ENCODE peak calls at places on chromosomes 6 and 20, in seven cellular contexts. L is upper lobe of left lung, M is HepG2, V is Panc1, K is GM12878, N is HCT116, H is K562. I is an unnamed sample.

GRCh38 chr6:110609101-110609500 is 132.7 kb upstream of the SLC22A16 start:
- ATAC-seq in L (no peak), M (no peak), V (no peak), K (no peak), N (no peak), H (no peak), I (no peak)

GRCh38 chr6:1575213-1576041 is 34.3 kb upstream of the FOXC1 start:
- ATAC-seq in L (peak), M (peak), V (no peak), K (peak), N (no peak), H (no peak), I (peak)

GRCh38 chr6:33616913-33617312 is 4.2 kb upstream of the ITPR3 start:
- ATAC-seq in L (no peak), M (no peak), V (no peak), K (no peak), N (no peak), H (no peak), I (no peak)

GRCh38 chr20:38873050-38873581 is 53.1 kb upstream of the FAM83D start:
- ATAC-seq in L (no peak), M (no peak), V (no peak), K (peak), N (no peak), H (no peak), I (peak)

GRCh38 chr6:169162968-169163903 is 90.4 kb downstream of the THBS2 start:
- ATAC-seq in L (peak), M (peak), V (peak), K (no peak), N (peak), H (no peak), I (peak)

GRCh38 chr6:79636673-79637072 is 5.5 kb downstream of the SH3BGRL2 start:
- ATAC-seq in L (no peak), M (no peak), V (no peak), K (no peak), N (no peak), H (no peak), I (no peak)

GRCh38 chr6:149153100-149153499 is 164.4 kb upstream of the TAB2 start:
- ATAC-seq in L (peak), M (no peak), V (no peak), K (no peak), N (no peak), H (no peak), I (no peak)

GRCh38 chr6:4039348-4039747 is 39.6 kb downstream of the FAM217A start:
- ATAC-seq in L (no peak), M (no peak), V (no peak), K (no peak), N (no peak), H (no peak), I (no peak)

GRCh38 chr20:43727980-43728590 is 1.3 kb upstream of the GTSF1L start:
- ATAC-seq in L (no peak), M (no peak), V (no peak), K (peak), N (no peak), H (no peak), I (no peak)

GRCh38 chr6:158835616-158836221 is 16.6 kb upstream of the EZR start:
- ATAC-seq in L (peak), M (peak), V (peak), K (no peak), N (peak), H (peak), I (peak)

GRCh38 chr20:39289316-39289715 is 327.2 kb downstream of the DHX35 start:
- ATAC-seq in L (no peak), M (peak), V (no peak), K (peak), N (peak), H (peak), I (no peak)

GRCh38 chr20:44646641-44647274 is 4.7 kb downstream of the ADA start:
- ATAC-seq in L (no peak), M (no peak), V (no peak), K (peak), N (no peak), H (no peak), I (no peak)

GRCh38 chr6:128053109-128053508 is 152.3 kb upstream of the THEMIS start:
- ATAC-seq in L (no peak), M (peak), V (no peak), K (no peak), N (no peak), H (no peak), I (no peak)

GRCh38 chr6:107618672-107619071 is 128.8 kb downstream of the SOBP start:
- ATAC-seq in L (no peak), M (no peak), V (no peak), K (peak), N (no peak), H (no peak), I (no peak)

GRCh38 chr6:88920088-88920487 is 43.3 kb downstream of the RNGTT start:
- ATAC-seq in L (no peak), M (no peak), V (no peak), K (peak), N (no peak), H (no peak), I (no peak)

GRCh38 chr6:160261991-160262718 is 3.5 kb upstream of the SLC22A2 start:
- ATAC-seq in L (peak), M (peak), V (peak), K (peak), N (peak), H (peak), I (no peak)

GRCh38 chr20:24487648-24488047 is 18.2 kb downstream of the SYNDIG1 start:
- ATAC-seq in L (no peak), M (no peak), V (no peak), K (no peak), N (no peak), H (no peak), I (no peak)

GRCh38 chr6:5446362-5447075 is 185.2 kb downstream of the FARS2 start:
- ATAC-seq in L (no peak), M (no peak), V (no peak), K (peak), N (no peak), H (no peak), I (no peak)

GRCh38 chr20:45905505-45906079 is 6.4 kb downstream of the PLTP start:
- ATAC-seq in L (no peak), M (peak), V (peak), K (no peak), N (peak), H (no peak), I (no peak)

GRCh38 chr20:50019466-50020256 is 36.9 kb downstream of the SNAI1 start:
- ATAC-seq in L (no peak), M (no peak), V (peak), K (no peak), N (no peak), H (no peak), I (no peak)

GRCh38 chr20:53829706-53830521 is 236.3 kb upstream of the ZNF217 start:
- ATAC-seq in L (peak), M (peak), V (peak), K (peak), N (peak), H (peak), I (peak)

GRCh38 chr6:27593200-27593818 is 120.4 kb upstream of the ZNF184 start:
- ATAC-seq in L (no peak), M (peak), V (peak), K (peak), N (no peak), H (peak), I (no peak)

DNA sequence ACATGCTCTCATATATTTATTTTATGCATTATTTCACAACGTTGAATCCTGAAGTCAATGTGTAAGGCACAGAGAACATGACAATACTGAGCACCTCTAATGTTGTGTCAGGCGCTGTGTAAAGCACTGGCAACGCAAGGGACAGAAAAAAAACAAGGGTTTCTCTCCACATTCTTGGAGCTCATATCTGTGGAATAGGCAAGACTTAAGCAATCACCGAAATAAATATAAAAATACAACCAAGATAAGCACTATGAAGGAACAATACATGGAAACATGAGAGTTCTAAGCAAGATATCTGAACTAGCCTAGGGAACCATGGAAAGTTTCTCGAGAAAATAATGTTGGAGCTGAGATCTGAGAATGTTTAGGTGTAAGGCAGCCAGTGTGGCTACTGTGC is 1.7 kb upstream of the DST start:
- ATAC-seq in L (no peak), M (no peak), V (no peak), K (no peak), N (no peak), H (no peak), I (no peak)
- TF ChIP-seq POLR2AphosphoS5 in L (no peak), M (no peak), V (no peak), K (no peak), N (no peak), H (no peak), I (no peak)

DNA sequence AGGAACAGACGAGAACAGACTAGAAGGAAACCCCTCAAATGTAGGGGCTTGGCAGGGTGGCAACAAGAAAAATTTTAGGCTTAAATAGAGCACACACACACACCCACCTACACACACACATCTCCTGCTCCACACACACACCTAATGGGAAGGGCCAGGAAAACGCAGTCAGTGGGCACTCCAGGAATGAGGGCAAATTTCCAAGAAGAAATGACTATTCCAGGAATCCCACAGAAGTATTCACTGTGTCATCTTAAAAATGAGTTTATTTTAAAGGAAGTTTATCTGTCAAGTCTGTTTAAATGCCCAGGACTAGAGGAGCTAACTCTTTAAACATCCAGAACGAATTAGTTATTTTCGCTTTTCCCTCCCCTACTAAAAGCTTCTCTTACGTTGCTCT is 13.0 kb downstream of the ALDH8A1 start:
- ATAC-seq in L (no peak), M (no peak), V (no peak), K (no peak), N (no peak), H (no peak), I (no peak)
- TF ChIP-seq POLR2AphosphoS5 in L (no peak), M (no peak), V (no peak), K (no peak), N (no peak), H (no peak), I (no peak)

GRCh38 chr20:59725476-59726119 is 121.3 kb downstream of the PHACTR3 start:
- ATAC-seq in L (no peak), M (peak), V (no peak), K (no peak), N (no peak), H (no peak), I (no peak)

GRCh38 chr20:59724457-59725366 is 120.4 kb downstream of the PHACTR3 start:
- ATAC-seq in L (no peak), M (no peak), V (no peak), K (no peak), N (no peak), H (no peak), I (no peak)

GRCh38 chr20:59723607-59724456 is 119.5 kb downstream of the PHACTR3 start:
- ATAC-seq in L (no peak), M (no peak), V (no peak), K (no peak), N (no peak), H (no peak), I (no peak)

GRCh38 chr20:59721386-59721785 is 117.0 kb downstream of the PHACTR3 start:
- ATAC-seq in L (no peak), M (no peak), V (no peak), K (no peak), N (no peak), H (no peak), I (no peak)

GRCh38 chr20:59723108-59723500 is 118.8 kb downstream of the PHACTR3 start:
- ATAC-seq in L (peak), M (no peak), V (no peak), K (no peak), N (no peak), H (no peak), I (peak)
- TF ChIP-seq POLR2AphosphoS5 in L (no peak), M (no peak), V (no peak), K (no peak), N (no peak), H (no peak), I (no peak)

DNA sequence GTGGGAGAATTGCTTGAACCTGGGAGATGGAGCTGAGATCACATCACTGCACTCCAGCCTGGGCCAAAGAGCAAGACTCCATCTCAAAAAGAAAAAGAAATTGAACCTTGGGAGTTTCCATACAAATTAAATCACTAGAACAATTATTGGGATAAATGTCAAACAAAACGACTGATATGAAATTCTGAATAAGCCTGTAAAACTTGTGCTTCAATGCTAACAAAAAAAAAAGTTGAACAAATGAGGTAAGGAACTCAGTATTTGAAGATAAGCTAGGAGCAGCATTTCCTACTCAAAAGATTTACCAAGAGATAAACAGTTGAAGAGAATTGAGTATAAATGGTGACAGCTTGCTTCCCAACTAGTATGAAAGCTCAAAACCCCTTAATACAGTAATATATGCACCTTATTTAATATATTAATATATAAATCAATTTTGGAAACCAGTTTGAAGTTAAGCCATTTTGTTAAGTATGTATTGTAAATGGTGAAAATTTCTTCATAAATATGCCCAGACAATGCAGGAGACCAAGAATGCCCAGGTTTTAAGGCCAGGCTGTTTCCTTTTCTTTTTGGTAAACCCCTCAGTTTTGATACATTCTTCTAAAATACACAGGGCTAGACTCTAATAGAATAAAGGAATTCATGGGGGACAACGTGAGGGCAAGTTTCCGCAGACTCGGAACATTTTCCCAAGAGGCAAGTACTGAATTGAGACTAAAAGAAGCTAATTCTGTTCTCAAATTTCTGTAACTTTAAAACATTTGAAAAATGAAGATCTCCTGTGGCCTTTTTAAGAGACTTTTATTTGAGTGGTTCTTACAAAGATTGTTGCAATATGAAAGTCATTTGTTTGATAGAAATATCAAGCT is 3.9 kb downstream of the ROMO1 start:
- ATAC-seq in L (no peak), M (no peak), V (no peak), K (no peak), N (no peak), H (no peak), I (no peak)
- TF ChIP-seq POLR2AphosphoS5 in L (no peak), M (peak), V (peak), K (peak), N (no peak), H (peak), I (peak)

I was measured in gastroesophageal sphincter.